ENCODE peak calls at places on chromosomes 3 and 15, in eight cellular contexts. V is neuronal stem cell; G is A549; S is mesenchymal stem cell; N is HepG2; W is effector memory CD4-positive, alpha-beta T cell; A is CD8-positive, alpha-beta memory T cell; D is stomach. I is an unnamed sample.

GRCh38 chr3:151837057-151837456 is 23.1 kb downstream of the AADAC start:
- DNase-seq in W (no peak), V (peak; percentile 27), N (no peak), G (peak; percentile 79), D (no peak), A (no peak), S (peak; percentile 82), I (no peak)

GRCh38 chr15:35769656-35770055 is 223.7 kb upstream of the DPH6 start:
- DNase-seq in N (no peak), W (no peak), S (no peak), G (no peak), D (no peak), A (no peak), V (no peak), I (no peak)

GRCh38 chr3:152635354-152635753 is 199.6 kb upstream of the P2RY1 start:
- DNase-seq in V (no peak), D (no peak), A (no peak), W (no peak), N (no peak), S (no peak), G (no peak), I (no peak)

GRCh38 chr3:53675942-53676341 is 170.3 kb downstream of the CHDH start:
- DNase-seq in S (no peak), D (no peak), N (no peak), A (no peak), V (no peak), G (no peak), W (no peak), I (no peak)

GRCh38 chr3:132004571-132004970 is 30.2 kb downstream of the CPNE4 start:
- DNase-seq in N (no peak), D (no peak), A (no peak), V (no peak), S (no peak), G (no peak), W (no peak), I (no peak)

GRCh38 chr3:126521122-126521891 is 2.6 kb upstream of the CHST13 start:
- DNase-seq in N (no peak), G (no peak), S (no peak), V (no peak), D (no peak), W (no peak), A (no peak), I (peak; percentile 69)

GRCh38 chr3:24145981-24146822 is 201.1 kb downstream of the NR1D2 start:
- DNase-seq in S (peak; percentile 95), A (no peak), W (no peak), V (no peak), G (peak; percentile 53), D (no peak), N (no peak), I (no peak)

GRCh38 chr3:188196232-188196990 is 42.5 kb downstream of the LPP start:
- DNase-seq in A (no peak), G (no peak), S (peak; percentile 59), D (no peak), W (no peak), N (no peak), V (no peak), I (no peak)

GRCh38 chr15:77738441-77739437 is 106.0 kb upstream of the LINGO1 start:
- DNase-seq in W (no peak), S (no peak), N (no peak), D (no peak), A (no peak), V (no peak), G (no peak), I (peak; percentile 36)

GRCh38 chr15:25391971-25392733 is 46.7 kb downstream of the UBE3A start:
- DNase-seq in V (no peak), W (no peak), S (peak; percentile 59), N (no peak), A (no peak), D (no peak), G (no peak), I (no peak)

GRCh38 chr3:87727783-87728182 is 331.0 kb downstream of the CGGBP1 start:
- DNase-seq in D (no peak), V (no peak), G (no peak), S (no peak), W (no peak), A (no peak), N (no peak), I (no peak)

GRCh38 chr15:69154684-69155083 is 5.8 kb upstream of the GLCE start:
- DNase-seq in D (no peak), V (no peak), S (peak; percentile 61), A (no peak), G (no peak), W (no peak), N (no peak), I (peak; percentile 50)

GRCh38 chr3:9175421-9175820 is 74.0 kb downstream of the SRGAP3 start:
- DNase-seq in N (no peak), W (no peak), S (no peak), V (no peak), D (peak; percentile 66), G (peak; percentile 47), A (no peak), I (no peak)

GRCh38 chr3:189369636-189370035 is 197.9 kb downstream of the TPRG1 start:
- DNase-seq in N (no peak), V (no peak), W (no peak), A (no peak), G (no peak), D (no peak), S (no peak), I (no peak)

GRCh38 chr15:74837482-74837881 is 5.5 kb downstream of the ULK3 start:
- DNase-seq in N (no peak), D (no peak), G (no peak), V (no peak), A (no peak), S (no peak), W (no peak), I (no peak)

GRCh38 chr15:79837846-79838245 is 59.0 kb downstream of the MTHFS start:
- DNase-seq in N (no peak), A (no peak), D (no peak), V (no peak), W (no peak), G (no peak), S (no peak), I (no peak)

GRCh38 chr3:50655009-50655830 is 19.5 kb upstream of the DOCK3 start:
- DNase-seq in S (no peak), A (no peak), D (no peak), N (no peak), V (no peak), W (no peak), G (no peak), I (no peak)

GRCh38 chr15:85030301-85031049 is 48.8 kb downstream of the PDE8A start:
- DNase-seq in V (no peak), N (no peak), D (no peak), G (no peak), S (peak; percentile 73), W (no peak), A (no peak), I (no peak)

GRCh38 chr3:163692484-163692883 is 1385.8 kb downstream of the SI start:
- DNase-seq in D (no peak), A (no peak), G (no peak), V (no peak), S (no peak), N (no peak), W (no peak), I (no peak)

DNA sequence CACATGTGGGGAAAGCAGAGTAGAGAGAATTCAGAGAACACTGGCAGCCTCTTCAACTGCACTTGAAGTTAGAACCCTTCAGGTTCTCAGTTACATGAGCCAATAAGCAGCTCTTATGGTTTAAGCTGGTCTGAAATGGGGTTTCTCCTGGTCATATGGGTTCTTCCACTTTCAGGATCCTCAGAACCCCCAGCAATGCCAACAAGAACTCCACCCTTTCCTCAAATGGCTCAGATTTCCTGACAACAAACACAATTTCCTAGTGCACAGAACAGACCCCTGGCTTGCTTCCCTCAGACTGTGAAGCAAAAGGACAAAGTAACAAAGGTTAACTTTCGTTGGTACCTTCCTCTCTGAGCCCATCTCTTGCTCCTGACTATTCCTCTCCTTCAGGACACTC is 23.9 kb upstream of the FRMD4B start:
- DNase-seq in V (no peak), N (no peak), G (no peak), S (no peak), W (no peak), A (no peak), D (no peak), I (no peak)
- H3K27ac ChIP-seq in V (no peak overlapping the region), N (no peak overlapping the region), G (no peak overlapping the region), S (no peak overlapping the region), W (no peak overlapping the region), A (no peak overlapping the region), D (peak overlapping the region; percentile 8), I (peak overlapping the region; percentile 78)

GRCh38 chr15:81015595-81016252 is 15.0 kb downstream of the TLNRD1 start:
- DNase-seq in D (no peak), S (no peak), V (no peak), N (no peak), G (no peak), W (no peak), A (no peak), I (no peak)
- H3K4me3 ChIP-seq in D (no peak overlapping the region), S (no peak overlapping the region), V (no peak overlapping the region), N (no peak overlapping the region), G (no peak overlapping the region), W (no peak overlapping the region), A (no peak overlapping the region), I (peak overlapping the region; percentile 35)

GRCh38 chr15:45892182-45892581 is 257.4 kb downstream of the SQOR start:
- DNase-seq in V (no peak), N (no peak), D (no peak), W (no peak), G (no peak), A (no peak), S (no peak), I (no peak)
- H3K27ac ChIP-seq in V (no peak overlapping the region), N (no peak overlapping the region), D (no peak overlapping the region), W (no peak overlapping the region), G (no peak overlapping the region), A (no peak overlapping the region), S (no peak overlapping the region), I (no peak overlapping the region)

DNA sequence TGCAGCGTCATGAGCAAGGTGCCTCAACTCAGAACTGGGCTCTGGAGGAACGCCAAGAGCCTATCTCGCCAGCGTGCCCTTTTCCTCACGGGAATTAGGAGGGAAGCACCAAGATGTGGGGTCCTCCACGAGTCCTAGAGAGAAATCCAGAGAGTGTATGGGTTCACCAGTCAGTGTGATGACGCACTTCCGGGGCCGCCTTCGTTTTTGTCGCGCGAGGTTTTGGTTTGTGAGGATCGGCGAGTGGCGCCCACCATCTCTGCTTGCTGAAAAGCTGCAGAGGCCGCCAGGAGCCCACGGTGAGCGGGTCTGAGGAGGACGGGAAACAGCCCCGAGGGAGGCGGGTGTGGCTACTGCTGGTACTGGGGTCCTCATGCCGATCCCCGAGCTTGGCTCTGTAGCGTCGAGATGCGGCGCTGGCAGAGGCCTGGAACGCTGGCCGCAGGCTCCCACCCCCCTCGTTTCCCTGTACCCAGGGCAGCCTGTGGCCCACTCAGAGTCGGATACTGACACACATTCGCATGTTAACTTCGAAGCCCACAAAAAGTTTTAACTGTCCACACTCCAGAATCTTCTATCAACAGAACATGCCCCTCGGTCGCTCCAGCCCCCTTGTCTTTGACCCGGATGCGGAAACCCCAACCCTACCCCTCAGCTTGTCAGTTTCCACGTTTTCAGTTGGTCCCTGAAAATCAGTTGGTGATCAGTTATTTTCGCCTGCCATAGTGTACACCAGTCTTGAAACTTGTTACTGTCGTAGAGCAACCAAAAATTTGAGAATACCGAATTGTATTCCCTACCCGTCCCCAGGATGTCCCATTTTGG is 30.4 kb downstream of the ZNF662 start:
- DNase-seq in D (peak; percentile 27), G (no peak), W (no peak), S (no peak), V (no peak), N (no peak), A (no peak), I (peak; percentile 62)
- H3K4me3 ChIP-seq in D (peak overlapping the region; percentile 36), G (no peak overlapping the region), W (peak overlapping the region; percentile 1), S (no peak overlapping the region), V (no peak overlapping the region), N (no peak overlapping the region), A (no peak overlapping the region), I (peak overlapping the region; percentile 51)

I was measured in dorsolateral prefrontal cortex.